ENCODE peak calls at places on chromosomes 13 and 19, in four cellular contexts. K is ecto neural progenitor cell; I is stimulated activated CD4-positive, alpha-beta T cell treated with anti-CD3 and anti-CD28 coated beads, Interleukin-4, amount 100 ng/mL, for 24 hours; C is astrocyte. Z is an unnamed sample.
A peak's percentile ranks its signal among the peaks of the same experiment; 100 is the strongest.

GRCh38 chr19:31307270-31307669 is 42.0 kb downstream of the TSHZ3 start:
- DNase-seq in K (no peak), I (no peak), C (no peak), Z (no peak)

GRCh38 chr13:44816701-44817684 is 172.3 kb downstream of the NUFIP1 start:
- DNase-seq in K (no peak), I (no peak), C (peak; percentile 53), Z (no peak)

GRCh38 chr13:91211548-91211947 is 135.9 kb upstream of the MIR17HG start:
- DNase-seq in K (no peak), I (no peak), C (no peak), Z (no peak)

GRCh38 chr13:94335786-94336357 is 143.6 kb downstream of the DCT start:
- DNase-seq in K (no peak), I (no peak), C (no peak), Z (no peak)

GRCh38 chr13:44354884-44355283 is 18.7 kb upstream of the SERP2 start:
- DNase-seq in K (no peak), I (no peak), C (no peak), Z (no peak)

GRCh38 chr19:30174357-30174645 is 197.9 kb upstream of the ZNF536 start:
- DNase-seq in K (no peak), I (no peak), C (no peak), Z (no peak)

GRCh38 chr13:30002577-30002976 is 152.2 kb upstream of the UBL3 start:
- DNase-seq in K (no peak), I (no peak), C (peak; percentile 92), Z (peak; percentile 12)

GRCh38 chr19:31351212-31352193 is 2.3 kb upstream of the TSHZ3 start:
- DNase-seq in K (peak; percentile 58), I (no peak), C (peak; percentile 60), Z (no peak)

GRCh38 chr13:53201454-53202225 is 173.0 kb downstream of the OLFM4 start:
- DNase-seq in K (peak; percentile 80), I (no peak), C (no peak), Z (no peak)

GRCh38 chr13:94710081-94710809 is 2.1 kb downstream of the SOX21 start:
- DNase-seq in K (peak; percentile 61), I (no peak), C (no peak), Z (no peak)

GRCh38 chr19:47230122-47230920 is 678 bp downstream of the BBC3 start:
- DNase-seq in K (peak; percentile 86), I (peak; percentile 77), C (peak; percentile 10), Z (peak; percentile 61)

GRCh38 chr13:52454459-52454824 is 836 bp upstream of the CKAP2 start:
- DNase-seq in K (peak; percentile 47), I (peak; percentile 12), C (no peak), Z (peak; percentile 23)

GRCh38 chr19:43618921-43619261 is 538 bp downstream of the ZNF428 start:
- DNase-seq in K (no peak), I (peak; percentile 62), C (no peak), Z (no peak)

GRCh38 chr13:97278395-97279078 is 56.4 kb downstream of the MBNL2 start:
- DNase-seq in K (no peak), I (no peak), C (peak; percentile 39), Z (no peak)

GRCh38 chr13:96822900-96823299 is 171.4 kb downstream of the OXGR1 start:
- DNase-seq in K (peak; percentile 58), I (no peak), C (no peak), Z (peak; percentile 2)

GRCh38 chr19:17402982-17403855 is 2.2 kb downstream of the BST2 start:
- DNase-seq in K (peak; percentile 90), I (peak; percentile 54), C (no peak), Z (no peak)

GRCh38 chr19:49119411-49120324 is at the start of gene PPFIA3:
- DNase-seq in K (peak; percentile 81), I (peak; percentile 22), C (peak; percentile 25), Z (peak; percentile 58)

GRCh38 chr13:76799696-76800095 is 86.5 kb downstream of the KCTD12 start:
- DNase-seq in K (no peak), I (no peak), C (peak; percentile 6), Z (peak; percentile 45)

GRCh38 chr13:42735011-42735410 is 46.4 kb upstream of the FAM216B start:
- DNase-seq in K (no peak), I (no peak), C (no peak), Z (no peak)

GRCh38 chr19:33890569-33890968 is 93.9 kb downstream of the KCTD15 start:
- DNase-seq in K (no peak), I (no peak), C (no peak), Z (no peak)

GRCh38 chr19:11035441-11036377 is 53.6 kb upstream of the LDLR start:
- DNase-seq in K (peak; percentile 86), I (peak; percentile 89), C (peak; percentile 59), Z (peak; percentile 66)

GRCh38 chr19:40139533-40140287 is 49.0 kb upstream of the ZNF780A start:
- DNase-seq in K (no peak), I (peak; percentile 25), C (peak; percentile 22), Z (peak; percentile 48)

GRCh38 chr13:42728507-42729180 is 52.7 kb upstream of the FAM216B start:
- DNase-seq in K (no peak), I (no peak), C (no peak), Z (no peak)

GRCh38 chr13:78102121-78102677 is 183.6 kb upstream of the EDNRB start:
- DNase-seq in K (no peak), I (no peak), C (peak; percentile 40), Z (peak; percentile 17)

GRCh38 chr19:30266687-30267086 is 105.5 kb upstream of the ZNF536 start:
- DNase-seq in K (no peak), I (no peak), C (no peak), Z (no peak)

GRCh38 chr13:59230484-59231264 is 933.1 kb downstream of the DIAPH3 start:
- DNase-seq in K (no peak), I (no peak), C (no peak), Z (no peak)

GRCh38 chr13:74066937-74067336 is 67.3 kb downstream of the KLF12 start:
- DNase-seq in K (no peak), I (no peak), C (peak; percentile 41), Z (no peak)

GRCh38 chr13:102508411-102508810 is 88.4 kb upstream of the TPP2 start:
- DNase-seq in K (no peak), I (no peak), C (no peak), Z (no peak)

GRCh38 chr13:95182570-95183285 is 118.5 kb downstream of the ABCC4 start:
- DNase-seq in K (no peak), I (no peak), C (no peak), Z (no peak)

GRCh38 chr19:797528-798414 is 519 bp downstream of the PTBP1 start:
- DNase-seq in K (peak; percentile 92), I (peak; percentile 87), C (peak; percentile 72), Z (peak; percentile 79)

GRCh38 chr13:101179021-101179420 is 237.3 kb downstream of the NALCN start:
- DNase-seq in K (no peak), I (no peak), C (no peak), Z (no peak)

GRCh38 chr19:54364775-54365257 is at the start of gene LAIR1:
- DNase-seq in K (no peak), I (peak; percentile 58), C (no peak), Z (no peak)

GRCh38 chr19:57008432-57008831 is 111.4 kb upstream of the USP29 start:
- DNase-seq in K (no peak), I (no peak), C (no peak), Z (no peak)

GRCh38 chr19:29239220-29239776 is 26.3 kb upstream of the UQCRFS1 start:
- DNase-seq in K (no peak), I (no peak), C (no peak), Z (no peak)

GRCh38 chr19:54108496-54108895 is 5.8 kb downstream of the NDUFA3 start:
- DNase-seq in K (no peak), I (no peak), C (no peak), Z (no peak)

GRCh38 chr19:33052352-33052972 is 12.2 kb downstream of the RHPN2 start:
- DNase-seq in K (no peak), I (no peak), C (peak; percentile 14), Z (peak; percentile 76)

GRCh38 chr13:32142956-32143375 is 111.4 kb downstream of the FRY start:
- DNase-seq in K (no peak), I (no peak), C (peak; percentile 74), Z (no peak)

GRCh38 chr19:46271488-46272197 is 25.2 kb upstream of the HIF3A start:
- DNase-seq in K (no peak), I (peak; percentile 17), C (peak; percentile 99), Z (peak; percentile 100)

GRCh38 chr13:29771247-29771646 is 79.2 kb downstream of the UBL3 start:
- DNase-seq in K (no peak), I (no peak), C (peak; percentile 14), Z (peak; percentile 12)

Z was measured in Caki2.